ENCODE peak calls at places on chromosomes 4 and X, in seven cellular contexts. S is GM12878; B is Karpas-422; R is stomach; I is CD8-positive, alpha-beta T cell; C is aorta; P is uterus. J is an unnamed sample. For H3K4me1, the result is how much of the 10 kb centered on the place peaks cover.

GRCh38 chrX:65528705-65529340 is 5.8 kb downstream of the LAS1L start:
- DNase-seq in S (no peak), B (peak), R (peak), I (peak), C (peak), P (peak), J (no peak)

GRCh38 chr4:140702096-140702757 is 54.0 kb downstream of the TBC1D9 start:
- DNase-seq in S (no peak), B (no peak), R (no peak), I (no peak), C (no peak), P (no peak), J (no peak)

GRCh38 chrX:124216396-124217124 is 115.9 kb upstream of the TEX13D start:
- DNase-seq in S (no peak), B (no peak), R (no peak), I (no peak), C (no peak), P (no peak), J (no peak)

GRCh38 chr4:183329954-183330742 is 7.9 kb upstream of the CLDN24 start:
- DNase-seq in S (no peak), B (no peak), R (no peak), I (no peak), C (no peak), P (no peak), J (no peak)

GRCh38 chr4:6892190-6892908 is 17.3 kb upstream of the TBC1D14 start:
- DNase-seq in S (no peak), B (no peak), R (peak), I (peak), C (no peak), P (no peak), J (no peak)

GRCh38 chr4:75598390-75598789 is 31.9 kb downstream of the CDKL2 start:
- DNase-seq in S (no peak), B (no peak), R (no peak), I (no peak), C (no peak), P (no peak), J (no peak)

GRCh38 chrX:115367956-115368355 is 78.4 kb downstream of the LUZP4 start:
- DNase-seq in S (no peak), B (no peak), R (no peak), I (no peak), C (no peak), P (no peak), J (no peak)

GRCh38 chrX:150486011-150486410 is 82.4 kb upstream of the MTM1 start:
- DNase-seq in S (no peak), B (peak), R (peak), I (peak), C (no peak), P (no peak), J (peak)

GRCh38 chr4:123248260-123248659 is 148.3 kb upstream of the SPRY1 start:
- DNase-seq in S (no peak), B (peak), R (no peak), I (no peak), C (no peak), P (no peak), J (no peak)

GRCh38 chrX:67346667-67347066 is 197.2 kb upstream of the AR start:
- DNase-seq in S (no peak), B (no peak), R (no peak), I (no peak), C (no peak), P (no peak), J (no peak)

GRCh38 chrX:50838820-50839600 is 25.0 kb upstream of the SHROOM4 start:
- DNase-seq in S (no peak), B (no peak), R (no peak), I (no peak), C (no peak), P (no peak), J (no peak)

GRCh38 chr4:159829184-159829583 is 726.3 kb downstream of the RAPGEF2 start:
- DNase-seq in S (no peak), B (no peak), R (no peak), I (no peak), C (no peak), P (no peak), J (no peak)

GRCh38 chr4:75126058-75126457 is 193.1 kb downstream of the PARM1 start:
- DNase-seq in S (no peak), B (no peak), R (no peak), I (no peak), C (no peak), P (no peak), J (no peak)

GRCh38 chr4:118834070-118834469 is 1.9 kb downstream of the SEC24D start:
- DNase-seq in S (no peak), B (no peak), R (no peak), I (no peak), C (no peak), P (no peak), J (no peak)

GRCh38 chr4:7841071-7841470 is 98.6 kb downstream of the AFAP1 start:
- DNase-seq in S (no peak), B (peak), R (no peak), I (no peak), C (no peak), P (no peak), J (no peak)

GRCh38 chr4:11496313-11496956 is 67.7 kb upstream of the HS3ST1 start:
- DNase-seq in S (no peak), B (no peak), R (no peak), I (no peak), C (no peak), P (no peak), J (no peak)

GRCh38 chr4:40731792-40732245 is 17.9 kb upstream of the NSUN7 start:
- DNase-seq in S (no peak), B (no peak), R (peak), I (no peak), C (no peak), P (no peak), J (no peak)

GRCh38 chrX:134936542-134936941 is 54.2 kb upstream of the SMIM10 start:
- DNase-seq in S (no peak), B (no peak), R (no peak), I (no peak), C (no peak), P (no peak), J (no peak)

GRCh38 chrX:39018526-39018925 is 217.3 kb downstream of the MID1IP1 start:
- DNase-seq in S (no peak), B (no peak), R (no peak), I (no peak), C (no peak), P (no peak), J (no peak)

GRCh38 chrX:42106556-42106955 is 183.2 kb upstream of the CASK start:
- DNase-seq in S (no peak), B (no peak), R (no peak), I (no peak), C (no peak), P (no peak), J (no peak)

GRCh38 chr4:3745886-3746656 is 20.1 kb upstream of the ADRA2C start:
- DNase-seq in S (no peak), B (no peak), R (no peak), I (no peak), C (no peak), P (no peak), J (no peak)

GRCh38 chr4:132332932-132333722 is 816.0 kb upstream of the PCDH10 start:
- DNase-seq in S (no peak), B (peak), R (no peak), I (no peak), C (no peak), P (no peak), J (no peak)

GRCh38 chr4:8189551-8190466 is 9.3 kb upstream of the SH3TC1 start:
- DNase-seq in S (no peak), B (no peak), R (no peak), I (no peak), C (no peak), P (no peak), J (no peak)

GRCh38 chr4:150251752-150252190 is 173.5 kb downstream of the DCLK2 start:
- DNase-seq in S (no peak), B (no peak), R (no peak), I (no peak), C (no peak), P (no peak), J (no peak)

GRCh38 chr4:5826437-5827107 is 66.3 kb downstream of the CRMP1 start:
- DNase-seq in S (no peak), B (no peak), R (no peak), I (no peak), C (no peak), P (no peak), J (no peak)

GRCh38 chrX:136157187-136157586 is 9.9 kb downstream of the FHL1 start:
- DNase-seq in S (no peak), B (peak), R (no peak), I (no peak), C (no peak), P (no peak), J (no peak)

GRCh38 chr4:166506051-166506450 is 633.0 kb downstream of the TLL1 start:
- DNase-seq in S (no peak), B (no peak), R (no peak), I (no peak), C (no peak), P (no peak), J (no peak)

GRCh38 chr4:24607338-24607737 is 23.0 kb upstream of the DHX15 start:
- DNase-seq in S (no peak), B (no peak), R (no peak), I (no peak), C (no peak), P (no peak), J (no peak)

GRCh38 chrX:34687095-34687494 is 30.0 kb upstream of the TMEM47 start:
- DNase-seq in S (no peak), B (no peak), R (no peak), I (no peak), C (no peak), P (no peak), J (no peak)

GRCh38 chr4:125198916-125199315 is 115.8 kb upstream of the FAT4 start:
- DNase-seq in S (no peak), B (no peak), R (no peak), I (no peak), C (no peak), P (no peak), J (no peak)

GRCh38 chr4:7524064-7524682 is 89.4 kb upstream of the PSAPL1 start:
- DNase-seq in S (no peak), B (no peak), R (no peak), I (no peak), C (no peak), P (no peak), J (no peak)

GRCh38 chr4:114349543-114350175 is 248.9 kb upstream of the UGT8 start:
- DNase-seq in S (no peak), B (no peak), R (no peak), I (no peak), C (no peak), P (no peak), J (no peak)

GRCh38 chr4:107600456-107600855 is 119.6 kb downstream of the PAPSS1 start:
- DNase-seq in S (no peak), B (no peak), R (no peak), I (no peak), C (no peak), P (no peak), J (no peak)

GRCh38 chr4:121789960-121790829 is 10.9 kb upstream of the EXOSC9 start:
- DNase-seq in S (no peak), B (no peak), R (no peak), I (no peak), C (no peak), P (no peak), J (no peak)

GRCh38 chrX:136061302-136061701 is 76.1 kb downstream of the SLC9A6 start:
- DNase-seq in S (no peak), B (peak), R (no peak), I (no peak), C (no peak), P (no peak), J (no peak)

GRCh38 chr4:94076498-94076897 is 131.2 kb upstream of the SMARCAD1 start:
- DNase-seq in S (no peak), B (no peak), R (no peak), I (no peak), C (no peak), P (no peak), J (no peak)

GRCh38 chr4:71069063-71069462 is 75.6 kb downstream of the DCK start:
- DNase-seq in S (no peak), B (no peak), R (no peak), I (no peak), C (no peak), P (no peak), J (no peak)

GRCh38 chrX:43559643-43560042 is 96.5 kb upstream of the MAOA start:
- DNase-seq in S (no peak), B (peak), R (peak), I (peak), C (no peak), P (peak), J (no peak)

GRCh38 chrX:148380614-148381561 is 119.5 kb upstream of the AFF2 start:
- DNase-seq in S (peak), B (peak), R (no peak), I (peak), C (no peak), P (no peak), J (peak)

GRCh38 chr4:173254646-173255045 is 79.5 kb downstream of the HMGB2 start:
- DNase-seq in S (no peak), B (no peak), R (no peak), I (no peak), C (no peak), P (no peak), J (no peak)
- H3K27ac ChIP-seq in S (peak), B (peak), R (no peak), I (no peak), C (no peak), P (no peak), J (no peak)

GRCh38 chr4:182062936-182063335 is 180.3 kb upstream of the TENM3 start:
- DNase-seq in S (no peak), B (no peak), R (no peak), I (no peak), C (no peak), P (no peak), J (no peak)
- H3K4me3 ChIP-seq in S (no peak), B (no peak), R (no peak), I (no peak), C (no peak), P (no peak), J (no peak)

GRCh38 chrX:41084360-41085104 is 713 bp upstream of the USP9X start:
- DNase-seq in S (peak), B (peak), R (peak), I (peak), C (peak), P (peak), J (peak)
- H3K4me1 ChIP-seq in S (under half), B (under half), R (under half), I (under half), C (under half), P (under half), J (under half)

DNA sequence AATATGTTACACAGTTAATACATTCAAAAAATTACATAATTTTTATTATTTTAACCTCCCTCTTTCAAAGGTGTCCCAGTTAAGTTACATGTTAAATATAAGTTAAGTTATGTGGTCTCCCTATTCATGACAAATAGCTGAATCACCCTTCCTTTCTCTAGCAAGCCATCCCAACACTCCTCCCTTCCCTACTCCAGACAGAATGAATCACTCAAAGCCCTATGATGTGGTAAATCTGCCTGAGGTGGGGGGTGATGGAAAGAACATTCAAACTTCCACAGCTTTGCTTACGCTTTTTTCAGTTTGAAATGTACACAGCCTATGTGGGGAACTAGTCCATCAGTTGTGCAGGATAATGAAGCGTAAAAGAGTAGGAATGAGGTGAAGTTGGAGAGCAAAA is 90.1 kb downstream of the CXCL13 start:
- DNase-seq in S (no peak), B (no peak), R (no peak), I (no peak), C (no peak), P (no peak), J (no peak)
- H3K27ac ChIP-seq in S (no peak), B (no peak), R (no peak), I (no peak), C (no peak), P (no peak), J (no peak)

DNA sequence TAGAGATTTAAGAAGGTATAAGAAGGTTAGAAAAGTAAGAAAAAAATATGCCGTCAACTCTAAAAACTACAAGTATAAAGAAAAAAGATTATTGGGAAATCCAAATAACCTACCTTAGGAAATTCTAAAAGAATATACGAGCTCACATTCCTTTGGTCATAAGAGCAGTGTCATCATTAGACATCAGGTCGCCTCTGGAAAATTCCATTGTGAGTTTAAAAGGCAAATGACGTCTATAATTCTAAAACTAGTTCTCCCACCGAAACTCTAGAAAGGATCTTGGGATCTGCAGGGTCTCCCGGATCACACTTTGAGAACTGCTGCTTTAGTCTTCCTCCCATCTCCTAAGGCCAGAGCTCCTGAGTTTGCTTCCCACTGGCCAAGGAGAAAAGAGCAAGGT is 518 bp upstream of the SAT1 start:
- DNase-seq in S (no peak), B (no peak), R (no peak), I (no peak), C (no peak), P (no peak), J (no peak)
- H3K4me3 ChIP-seq in S (peak), B (peak), R (peak), I (no peak), C (no peak), P (peak), J (peak)

GRCh38 chrX:154806837-154807501 is 1.7 kb upstream of the MPP1 start:
- DNase-seq in S (no peak), B (no peak), R (no peak), I (no peak), C (no peak), P (no peak), J (no peak)

GRCh38 chrX:154805696-154806091 is 409 bp upstream of the MPP1 start:
- DNase-seq in S (no peak), B (no peak), R (no peak), I (no peak), C (no peak), P (no peak), J (no peak)

GRCh38 chrX:154802838-154803410 is 2.4 kb downstream of the MPP1 start:
- DNase-seq in S (no peak), B (no peak), R (no peak), I (no peak), C (no peak), P (no peak), J (no peak)

GRCh38 chrX:154804957-154805695 is at the start of gene MPP1:
- DNase-seq in S (peak), B (peak), R (peak), I (peak), C (peak), P (peak), J (peak)

GRCh38 chrX:154804564-154804956 is 725 bp downstream of the MPP1 start:
- DNase-seq in S (no peak), B (no peak), R (no peak), I (no peak), C (no peak), P (no peak), J (no peak)
- H3K4me1 ChIP-seq in S (under half), B (under half), R (under half), I (under half), C (under half), P (under half), J (under half)

GRCh38 chrX:74178536-74178935 is 125.4 kb upstream of the ZCCHC13 start:
- DNase-seq in S (no peak), B (no peak), R (no peak), I (no peak), C (no peak), P (no peak), J (no peak)

GRCh38 chrX:74179071-74179470 is 124.9 kb upstream of the ZCCHC13 start:
- DNase-seq in S (no peak), B (no peak), R (no peak), I (no peak), C (no peak), P (no peak), J (no peak)

GRCh38 chrX:74179499-74179898 is 124.5 kb upstream of the ZCCHC13 start:
- DNase-seq in S (no peak), B (no peak), R (no peak), I (no peak), C (no peak), P (no peak), J (no peak)

GRCh38 chrX:74180716-74181115 is 123.3 kb upstream of the ZCCHC13 start:
- DNase-seq in S (no peak), B (no peak), R (no peak), I (no peak), C (no peak), P (no peak), J (no peak)

GRCh38 chrX:74179936-74180454 is 124.0 kb upstream of the ZCCHC13 start:
- DNase-seq in S (no peak), B (no peak), R (no peak), I (no peak), C (no peak), P (no peak), J (no peak)
- H3K27ac ChIP-seq in S (no peak), B (no peak), R (no peak), I (no peak), C (no peak), P (no peak), J (no peak)

DNA sequence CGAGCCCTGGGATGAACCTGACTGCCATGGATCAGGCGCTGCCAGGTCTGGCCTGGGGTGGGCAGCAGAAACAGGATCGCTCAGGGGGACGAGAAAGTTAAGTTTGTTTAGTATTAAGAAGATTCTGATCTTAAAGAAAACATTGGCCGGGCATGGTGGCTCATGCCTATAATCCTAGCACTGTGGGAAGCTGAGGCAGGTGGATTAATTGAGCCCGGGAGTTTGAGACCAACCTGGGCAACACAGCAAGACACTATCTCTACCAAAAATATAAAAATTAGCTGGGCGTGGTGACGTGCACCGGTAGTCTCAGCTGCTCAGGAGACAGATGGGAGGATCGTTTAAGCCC is 696 bp upstream of the FLNA start:
- DNase-seq in S (no peak), B (no peak), R (no peak), I (no peak), C (no peak), P (no peak), J (no peak)
- H3K4me3 ChIP-seq in S (no peak), B (no peak), R (peak), I (no peak), C (no peak), P (peak), J (no peak)

GRCh38 chrX:24774650-24775049 is 80.9 kb downstream of the POLA1 start:
- DNase-seq in S (no peak), B (no peak), R (no peak), I (no peak), C (no peak), P (no peak), J (no peak)

GRCh38 chrX:24775891-24776290 is 82.2 kb downstream of the POLA1 start:
- DNase-seq in S (no peak), B (no peak), R (no peak), I (no peak), C (no peak), P (no peak), J (no peak)

GRCh38 chrX:24782011-24782410 is 88.3 kb downstream of the POLA1 start:
- DNase-seq in S (no peak), B (no peak), R (no peak), I (no peak), C (no peak), P (no peak), J (no peak)

DNA sequence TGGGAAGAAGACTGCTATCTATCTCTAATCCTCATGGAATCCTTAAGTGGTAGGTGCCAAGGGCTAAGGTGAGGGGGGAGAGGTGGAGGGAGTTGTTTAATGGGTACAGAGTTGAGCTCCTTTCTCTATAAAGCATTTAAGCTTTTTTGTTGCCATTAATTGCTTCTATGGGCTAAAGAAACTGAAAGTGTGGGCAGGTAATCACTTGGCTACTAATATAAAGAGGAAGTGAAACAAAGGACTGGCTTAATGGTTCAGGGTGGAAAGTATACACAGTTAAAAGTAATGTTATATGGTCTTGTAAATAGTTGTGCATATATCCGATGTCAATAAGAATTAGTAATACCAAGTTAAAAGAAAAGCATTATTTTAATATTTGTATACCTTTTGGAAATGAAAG is 83.9 kb downstream of the POLA1 start:
- DNase-seq in S (peak), B (peak), R (no peak), I (no peak), C (no peak), P (no peak), J (no peak)
- H3K4me1 ChIP-seq in S (under half), B (under half), R (under half), I (under half), C (under half), P (under half), J (under half)

J was measured in naive thymus-derived CD4-positive, alpha-beta T cell.